ENCODE peak calls at places on chromosomes 2 and 18, in six cellular contexts. One of them, this sample, is unnamed.

GRCh38 chr2:196314780-196315179 is 143.4 kb upstream of the STK17B start:
- DNase-seq in HepG2: no peak
- DNase-seq in GM12878: no peak
- DNase-seq in IMR-90: no peak
- DNase-seq in K562: no peak
- DNase-seq in H1: no peak
- DNase-seq in this sample: peak

GRCh38 chr2:72859831-72860262 is 27.4 kb upstream of the SPR start:
- DNase-seq in K562: peak
- DNase-seq in GM12878: no peak
- DNase-seq in H1: no peak
- DNase-seq in IMR-90: peak
- DNase-seq in HepG2: peak
- DNase-seq in this sample: peak

GRCh38 chr2:162091325-162092007 is 17.5 kb upstream of the DPP4 start:
- DNase-seq in H1: peak
- DNase-seq in K562: no peak
- DNase-seq in HepG2: peak
- DNase-seq in GM12878: no peak
- DNase-seq in IMR-90: peak
- DNase-seq in this sample: no peak

GRCh38 chr18:21191596-21192307 is 50.3 kb upstream of the GREB1L start:
- DNase-seq in HepG2: peak
- DNase-seq in IMR-90: peak
- DNase-seq in H1: peak
- DNase-seq in GM12878: no peak
- DNase-seq in K562: peak
- DNase-seq in this sample: peak

GRCh38 chr2:197576631-197577030 is 60.8 kb downstream of the MOB4 start:
- DNase-seq in K562: no peak
- DNase-seq in HepG2: peak
- DNase-seq in IMR-90: peak
- DNase-seq in H1: no peak
- DNase-seq in GM12878: no peak
- DNase-seq in this sample: peak

GRCh38 chr2:208213508-208214120 is 23.8 kb upstream of the C2orf80 start:
- DNase-seq in IMR-90: no peak
- DNase-seq in H1: no peak
- DNase-seq in K562: no peak
- DNase-seq in HepG2: no peak
- DNase-seq in GM12878: no peak
- DNase-seq in this sample: no peak

GRCh38 chr2:217643814-217644301 is 358.9 kb downstream of the TNS1 start:
- DNase-seq in K562: no peak
- DNase-seq in IMR-90: no peak
- DNase-seq in HepG2: no peak
- DNase-seq in GM12878: no peak
- DNase-seq in H1: no peak
- DNase-seq in this sample: no peak

GRCh38 chr18:13291745-13292447 is 73.3 kb downstream of the LDLRAD4 start:
- DNase-seq in K562: no peak
- DNase-seq in IMR-90: no peak
- DNase-seq in HepG2: no peak
- DNase-seq in GM12878: no peak
- DNase-seq in H1: no peak
- DNase-seq in this sample: no peak

GRCh38 chr2:88582030-88582429 is 45.2 kb downstream of the EIF2AK3 start:
- DNase-seq in HepG2: no peak
- DNase-seq in H1: no peak
- DNase-seq in K562: no peak
- DNase-seq in IMR-90: peak
- DNase-seq in GM12878: no peak
- DNase-seq in this sample: no peak

GRCh38 chr2:24493713-24494112 is 2.7 kb downstream of the NCOA1 start:
- DNase-seq in H1: no peak
- DNase-seq in K562: no peak
- DNase-seq in HepG2: no peak
- DNase-seq in IMR-90: no peak
- DNase-seq in GM12878: no peak
- DNase-seq in this sample: no peak

GRCh38 chr2:16127958-16128357 is 187.6 kb downstream of the MYCN start:
- DNase-seq in K562: no peak
- DNase-seq in IMR-90: no peak
- DNase-seq in H1: no peak
- DNase-seq in GM12878: no peak
- DNase-seq in HepG2: peak
- DNase-seq in this sample: no peak

GRCh38 chr2:127193948-127194267 is 26.2 kb downstream of the CYP27C1 start:
- DNase-seq in H1: no peak
- DNase-seq in GM12878: no peak
- DNase-seq in IMR-90: peak
- DNase-seq in HepG2: no peak
- DNase-seq in K562: no peak
- DNase-seq in this sample: no peak

GRCh38 chr18:34595673-34596072 is 114.4 kb upstream of the DTNA start:
- DNase-seq in GM12878: no peak
- DNase-seq in K562: no peak
- DNase-seq in IMR-90: peak
- DNase-seq in H1: no peak
- DNase-seq in HepG2: peak
- DNase-seq in this sample: no peak

GRCh38 chr18:48674198-48674721 is 135.4 kb downstream of the CTIF start:
- DNase-seq in GM12878: no peak
- DNase-seq in HepG2: peak
- DNase-seq in H1: no peak
- DNase-seq in K562: no peak
- DNase-seq in IMR-90: peak
- DNase-seq in this sample: no peak

GRCh38 chr18:39313992-39314391 is 1748.4 kb upstream of the CELF4 start:
- DNase-seq in IMR-90: no peak
- DNase-seq in K562: no peak
- DNase-seq in H1: no peak
- DNase-seq in GM12878: no peak
- DNase-seq in HepG2: no peak
- DNase-seq in this sample: no peak

GRCh38 chr2:85648619-85649018 is 19.4 kb downstream of the SFTPB start:
- DNase-seq in IMR-90: peak
- DNase-seq in GM12878: no peak
- DNase-seq in K562: peak
- DNase-seq in HepG2: no peak
- DNase-seq in H1: no peak
- DNase-seq in this sample: peak

GRCh38 chr18:21896732-21897336 is 156.2 kb downstream of the MIB1 start:
- DNase-seq in GM12878: no peak
- DNase-seq in K562: peak
- DNase-seq in H1: no peak
- DNase-seq in HepG2: no peak
- DNase-seq in IMR-90: no peak
- DNase-seq in this sample: no peak

GRCh38 chr2:113129519-113130078 is 2.2 kb downstream of the IL1RN start:
- DNase-seq in H1: no peak
- DNase-seq in GM12878: no peak
- DNase-seq in K562: no peak
- DNase-seq in HepG2: no peak
- DNase-seq in IMR-90: no peak
- DNase-seq in this sample: no peak

GRCh38 chr2:47888581-47889280 is 17.6 kb downstream of the FBXO11 start:
- DNase-seq in IMR-90: peak
- DNase-seq in H1: no peak
- DNase-seq in GM12878: no peak
- DNase-seq in K562: no peak
- DNase-seq in HepG2: no peak
- DNase-seq in this sample: no peak

GRCh38 chr2:231223458-231223970 is 25.1 kb downstream of the ARMC9 start:
- DNase-seq in HepG2: no peak
- DNase-seq in GM12878: no peak
- DNase-seq in H1: no peak
- DNase-seq in IMR-90: peak
- DNase-seq in K562: no peak
- DNase-seq in this sample: no peak

GRCh38 chr2:231228974-231229373 is 30.5 kb downstream of the ARMC9 start:
- DNase-seq in H1: no peak
- DNase-seq in K562: no peak
- DNase-seq in GM12878: peak
- DNase-seq in IMR-90: no peak
- DNase-seq in HepG2: no peak
- DNase-seq in this sample: no peak

GRCh38 chr2:231227309-231228162 is 29.1 kb downstream of the ARMC9 start:
- DNase-seq in GM12878: peak
- DNase-seq in K562: peak
- DNase-seq in HepG2: peak
- DNase-seq in IMR-90: peak
- DNase-seq in H1: peak
- DNase-seq in this sample: peak

GRCh38 chr2:231223001-231223375 is 24.6 kb downstream of the ARMC9 start:
- DNase-seq in H1: no peak
- DNase-seq in GM12878: no peak
- DNase-seq in HepG2: no peak
- DNase-seq in K562: no peak
- DNase-seq in IMR-90: no peak
- DNase-seq in this sample: no peak

DNA sequence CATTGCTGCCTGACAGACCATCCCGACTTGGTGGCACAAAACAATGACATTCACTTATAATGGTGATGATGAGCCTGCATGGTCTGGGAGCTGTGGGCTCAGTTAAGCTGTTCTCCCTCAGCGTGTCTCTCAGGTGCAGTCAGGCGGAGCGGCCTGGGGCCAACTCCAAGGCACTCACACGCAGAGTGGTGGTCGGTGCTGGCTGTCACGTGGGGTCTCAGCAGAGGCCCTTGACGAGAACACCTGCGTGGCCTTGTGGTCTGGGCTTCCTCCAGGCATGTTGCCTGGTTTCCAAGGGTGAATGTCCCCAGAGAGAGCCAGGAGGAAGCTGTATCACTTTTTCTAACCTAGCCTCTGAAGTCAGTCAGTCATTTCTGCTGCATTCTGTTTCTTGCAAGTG is 29.8 kb downstream of the ARMC9 start:
- DNase-seq in K562: no peak
- DNase-seq in H1: no peak
- DNase-seq in IMR-90: no peak
- DNase-seq in HepG2: no peak
- DNase-seq in GM12878: peak
- DNase-seq in this sample: no peak
- TF ChIP-seq RFX5 in K562: no peak
- TF ChIP-seq RFX5 in H1: no peak
- TF ChIP-seq RFX5 in IMR-90: no peak
- TF ChIP-seq RFX5 in HepG2: no peak
- TF ChIP-seq RFX5 in GM12878: no peak
- TF ChIP-seq RFX5 in this sample: no peak

DNA sequence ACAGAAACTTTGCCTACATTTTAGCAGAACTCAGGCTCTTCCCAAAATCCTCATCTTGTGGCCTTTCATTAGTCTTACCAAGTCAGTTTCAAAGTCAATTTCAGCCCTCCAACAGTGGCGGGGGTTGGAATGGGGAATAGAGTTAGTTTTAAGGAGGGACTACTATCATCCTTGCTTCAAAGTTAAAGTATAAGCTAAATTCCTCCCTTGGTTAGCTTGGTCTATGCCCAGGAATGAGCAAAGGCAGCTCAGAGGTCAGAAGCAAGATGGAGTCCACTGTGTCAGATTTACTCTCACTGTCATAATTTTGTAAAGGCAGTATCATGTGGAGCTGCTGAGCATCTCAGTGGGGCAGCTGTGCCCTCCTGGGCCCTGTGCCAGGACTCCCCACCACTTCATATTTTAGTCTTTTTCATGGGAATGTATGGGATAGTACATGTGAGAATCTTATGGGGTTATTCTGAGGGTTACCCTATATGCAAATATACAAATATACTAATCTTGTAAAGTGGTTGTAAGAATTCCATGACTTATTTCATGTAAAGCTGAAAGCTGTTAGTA is 145.2 kb upstream of the MMADHC start:
- DNase-seq in GM12878: no peak
- DNase-seq in IMR-90: no peak
- DNase-seq in H1: no peak
- DNase-seq in HepG2: no peak
- DNase-seq in K562: no peak
- DNase-seq in this sample: no peak
- TF ChIP-seq RFX5 in GM12878: no peak
- TF ChIP-seq RFX5 in IMR-90: no peak
- TF ChIP-seq RFX5 in H1: no peak
- TF ChIP-seq RFX5 in HepG2: no peak
- TF ChIP-seq RFX5 in K562: no peak
- TF ChIP-seq RFX5 in this sample: no peak

DNA sequence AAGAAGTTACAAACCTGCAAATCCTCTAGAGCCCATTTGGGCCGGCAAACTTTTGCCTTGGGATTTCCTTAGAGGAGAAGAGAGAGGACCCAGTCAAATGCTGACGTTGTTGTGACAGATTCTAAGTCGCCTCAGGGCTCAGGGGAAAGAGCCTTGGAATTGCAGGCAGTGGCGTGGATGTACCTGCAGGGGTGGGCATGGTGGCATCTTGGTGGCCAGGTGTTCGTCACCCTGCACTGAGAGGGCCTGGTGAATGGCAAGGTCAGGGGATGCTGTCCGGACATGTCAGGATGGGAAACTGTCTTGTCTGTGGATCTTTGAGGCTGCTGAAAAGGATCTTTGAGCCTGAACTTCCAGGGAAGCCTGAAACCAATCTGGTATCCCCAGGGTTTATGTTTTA is 207.4 kb downstream of the AGAP1 start:
- DNase-seq in GM12878: no peak
- DNase-seq in K562: no peak
- DNase-seq in H1: no peak
- DNase-seq in IMR-90: no peak
- DNase-seq in HepG2: no peak
- DNase-seq in this sample: no peak
- TF ChIP-seq RFX5 in GM12878: no peak
- TF ChIP-seq RFX5 in K562: no peak
- TF ChIP-seq RFX5 in H1: no peak
- TF ChIP-seq RFX5 in IMR-90: no peak
- TF ChIP-seq RFX5 in HepG2: no peak
- TF ChIP-seq RFX5 in this sample: no peak

DNA sequence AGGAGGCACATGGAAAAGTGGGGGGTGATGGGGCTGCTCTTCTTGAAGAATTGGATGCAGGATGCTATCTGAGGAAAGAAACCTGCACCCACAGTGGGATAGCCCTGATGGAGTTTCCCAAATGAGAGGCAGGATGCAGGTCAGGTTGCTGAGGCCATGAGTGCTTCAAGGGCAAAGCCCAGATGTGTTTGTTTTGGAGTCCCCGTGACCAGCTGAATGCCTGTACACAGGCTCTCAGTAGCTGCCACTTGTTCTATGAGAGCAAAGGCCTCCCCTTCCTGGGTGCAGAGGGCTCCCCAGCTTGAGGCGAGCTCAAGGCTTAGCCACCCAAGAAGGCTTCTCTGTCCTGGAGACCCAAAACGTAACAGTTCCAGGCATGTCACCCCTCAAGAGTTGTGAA is 192.7 kb downstream of the SEPTIN10 start:
- DNase-seq in IMR-90: no peak
- DNase-seq in HepG2: no peak
- DNase-seq in GM12878: no peak
- DNase-seq in H1: no peak
- DNase-seq in K562: no peak
- DNase-seq in this sample: no peak
- TF ChIP-seq RFX5 in IMR-90: no peak
- TF ChIP-seq RFX5 in HepG2: no peak
- TF ChIP-seq RFX5 in GM12878: no peak
- TF ChIP-seq RFX5 in H1: no peak
- TF ChIP-seq RFX5 in K562: no peak
- TF ChIP-seq RFX5 in this sample: no peak

This sample was measured in A549.